ENCODE peak calls at places on chromosomes 2 and 18, in five cellular contexts. F is adrenal gland, H is psoas muscle, W is heart left ventricle, O is endodermal cell. D is an unnamed sample. For H3K4me1, the result is how much of the 10 kb centered on the place peaks cover.

GRCh38 chr2:16293398-16293797 is 353.0 kb downstream of the MYCN start:
- DNase-seq in F (no peak), W (no peak), H (no peak), O (no peak), D (peak)

GRCh38 chr2:141899740-141900139 is 231.1 kb downstream of the LRP1B start:
- DNase-seq in O (no peak), H (no peak), W (no peak), F (no peak), D (no peak)

GRCh38 chr2:43169987-43170732 is 56.2 kb downstream of the ZFP36L2 start:
- DNase-seq in F (peak), W (no peak), H (no peak), O (peak), D (no peak)

GRCh38 chr2:39584283-39584972 is 81.3 kb upstream of the TMEM178A start:
- DNase-seq in H (no peak), W (no peak), O (no peak), F (no peak), D (no peak)

GRCh38 chr2:26298286-26298637 is 47.7 kb upstream of the SELENOI start:
- DNase-seq in H (no peak), F (no peak), O (no peak), W (no peak), D (no peak)

GRCh38 chr2:129103922-129104878 is 785.5 kb upstream of the HS6ST1 start:
- DNase-seq in H (no peak), F (no peak), W (no peak), O (no peak), D (no peak)

GRCh38 chr2:96091141-96091710 is 25.1 kb downstream of the ADRA2B start:
- DNase-seq in H (no peak), W (no peak), F (no peak), O (peak), D (peak)

GRCh38 chr2:13193900-13194299 is 477.2 kb downstream of the TRIB2 start:
- DNase-seq in W (no peak), O (no peak), F (no peak), H (no peak), D (peak)

GRCh38 chr2:120802161-120802560 is 66.5 kb downstream of the GLI2 start:
- DNase-seq in W (no peak), O (no peak), F (no peak), H (no peak), D (no peak)

GRCh38 chr2:121664713-121665112 is 15.5 kb upstream of the CLASP1 start:
- DNase-seq in F (no peak), H (no peak), O (no peak), W (no peak), D (no peak)

GRCh38 chr18:78984941-78985784 is 5.5 kb downstream of the SALL3 start:
- DNase-seq in W (no peak), F (peak), O (peak), H (no peak), D (no peak)

GRCh38 chr2:38146917-38147307 is 71.0 kb upstream of the CYP1B1 start:
- DNase-seq in F (peak), H (peak), W (no peak), O (peak), D (no peak)

GRCh38 chr2:112831956-112832567 is 4.5 kb downstream of the IL1B start:
- DNase-seq in W (no peak), O (peak), F (no peak), H (no peak), D (no peak)

GRCh38 chr2:100653449-100654045 is 90.8 kb downstream of the PDCL3 start:
- DNase-seq in W (no peak), H (no peak), F (peak), O (no peak), D (no peak)

GRCh38 chr2:217103752-217104540 is 244.1 kb upstream of the TNP1 start:
- DNase-seq in H (no peak), F (no peak), W (no peak), O (no peak), D (no peak)

GRCh38 chr2:217101972-217102371 is 242.1 kb upstream of the TNP1 start:
- DNase-seq in F (no peak), W (no peak), O (no peak), H (no peak), D (no peak)

GRCh38 chr2:217105733-217106649 is 246.1 kb upstream of the TNP1 start:
- DNase-seq in O (peak), W (no peak), F (no peak), H (no peak), D (no peak)

GRCh38 chr2:217099561-217099960 is 239.7 kb upstream of the TNP1 start:
- DNase-seq in H (peak), F (no peak), O (no peak), W (no peak), D (peak)

DNA sequence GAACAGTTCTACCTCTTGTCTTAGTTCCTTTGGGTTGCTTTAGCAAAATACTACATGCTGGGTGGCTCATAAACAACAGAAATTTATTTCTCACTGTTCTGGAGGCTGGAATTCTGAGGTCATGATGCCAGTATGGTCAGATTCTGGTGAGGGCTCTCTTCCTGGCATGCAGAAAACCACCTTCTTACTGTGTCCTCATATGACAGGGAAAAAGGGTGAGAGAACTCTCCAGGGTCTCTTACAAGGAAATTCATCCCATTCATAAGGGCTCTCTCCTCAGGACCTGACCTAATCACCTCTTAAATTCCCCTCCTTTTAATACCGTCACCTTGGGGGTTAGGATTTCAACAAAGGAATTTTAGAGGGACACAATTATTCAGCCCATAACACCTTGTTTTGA is 243.1 kb upstream of the TNP1 start:
- DNase-seq in W (no peak), O (no peak), F (no peak), H (no peak), D (no peak)
- H3K4me1 ChIP-seq in W (under half), O (under half), F (under half), H (under half), D (under half)

GRCh38 chr18:35466334-35466733 is 31.4 kb downstream of the INO80C start:
- DNase-seq in W (no peak), H (no peak), F (no peak), O (no peak), D (no peak)

GRCh38 chr18:35463050-35463449 is 34.7 kb downstream of the INO80C start:
- DNase-seq in W (peak), O (no peak), F (peak), H (no peak), D (peak)

GRCh38 chr18:35460719-35461118 is 37.0 kb downstream of the INO80C start:
- DNase-seq in H (no peak), F (no peak), W (no peak), O (no peak), D (no peak)

GRCh38 chr18:35464731-35465728 is 32.7 kb downstream of the INO80C start:
- DNase-seq in O (no peak), F (no peak), H (no peak), W (no peak), D (no peak)

GRCh38 chr18:35463837-35464236 is 33.9 kb downstream of the INO80C start:
- DNase-seq in H (no peak), O (no peak), W (no peak), F (no peak), D (no peak)
- H3K4me3 ChIP-seq in H (no peak), O (no peak), W (no peak), F (no peak), D (no peak)

GRCh38 chr2:174888646-174889271 is 116.4 kb downstream of the CHN1 start:
- DNase-seq in W (no peak), F (no peak), H (no peak), O (peak), D (peak)
- TF ChIP-seq CTCF in W (no peak), F (no peak), H (no peak), O (peak), D (peak)

DNA sequence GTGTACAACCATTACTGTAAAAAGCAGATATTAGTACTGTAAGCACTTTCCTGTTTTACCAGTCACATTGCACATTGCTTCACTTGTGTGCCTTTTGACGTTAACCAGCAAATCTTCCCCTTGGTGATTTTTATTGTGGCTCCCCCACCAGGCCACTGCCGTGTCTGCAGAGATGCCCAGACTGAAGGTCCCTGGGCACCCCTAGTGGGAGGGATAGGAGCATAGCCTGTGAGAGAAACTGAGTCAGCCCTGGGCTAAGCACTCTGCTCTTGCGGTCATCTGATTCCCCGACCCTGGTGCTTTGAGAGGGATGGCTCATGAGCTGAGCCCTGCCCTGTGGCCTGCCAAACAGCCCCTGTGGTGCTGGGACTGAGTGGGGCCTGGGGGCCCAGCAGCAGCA is 73.4 kb downstream of the INPP4A start:
- DNase-seq in O (peak), F (peak), W (no peak), H (no peak), D (no peak)
- H3K4me1 ChIP-seq in O (under half), F (under half), W (under half), H (under half), D (under half)